ENCODE peak calls at places on chromosomes 6 and 20, in six cellular contexts. L is adipocyte, V is HCT116, R is esophagus squamous epithelium, F is colonic mucosa, X is right cardiac atrium. W is an unnamed sample. For H3K9me3 and H3K27me3, the result is how much of the 10 kb centered on the place peaks cover.

GRCh38 chr6:72411872-72412708 is 209.8 kb upstream of the KCNQ5 start:
- DNase-seq in X (peak), R (no peak), L (peak), F (peak), V (peak), W (peak)

GRCh38 chr6:156250593-156250992 is 526.6 kb upstream of the ARID1B start:
- DNase-seq in F (no peak), V (no peak), L (no peak), R (no peak), X (no peak), W (no peak)

GRCh38 chr6:1381397-1382330 is 7.7 kb upstream of the FOXF2 start:
- DNase-seq in F (peak), X (peak), L (peak), V (no peak), R (no peak), W (peak)

GRCh38 chr6:152201134-152201533 is 393.7 kb downstream of the ESR1 start:
- DNase-seq in R (no peak), F (no peak), V (no peak), L (no peak), X (no peak), W (no peak)

GRCh38 chr6:97195117-97195516 is 87.9 kb downstream of the MMS22L start:
- DNase-seq in L (no peak), X (no peak), V (no peak), F (no peak), R (no peak), W (peak)

GRCh38 chr6:166760288-166760687 is 133.2 kb upstream of the RPS6KA2 start:
- DNase-seq in R (no peak), F (no peak), V (no peak), X (no peak), L (no peak), W (no peak)

GRCh38 chr6:112773217-112773616 is 426.1 kb downstream of the RFPL4B start:
- DNase-seq in L (no peak), R (no peak), F (no peak), V (no peak), X (no peak), W (no peak)

GRCh38 chr6:48736486-48737206 is 625.6 kb upstream of the PTCHD4 start:
- DNase-seq in R (no peak), V (no peak), X (no peak), L (peak), F (no peak), W (no peak)

GRCh38 chr6:109799664-109800063 is 108.6 kb downstream of the FIG4 start:
- DNase-seq in V (no peak), X (no peak), F (no peak), R (no peak), L (no peak), W (no peak)

GRCh38 chr20:15931897-15932296 is 641.4 kb downstream of the KIF16B start:
- DNase-seq in F (no peak), V (no peak), R (no peak), X (no peak), L (no peak), W (no peak)

GRCh38 chr20:15940127-15940526 is 633.1 kb downstream of the KIF16B start:
- DNase-seq in V (no peak), X (no peak), R (no peak), L (no peak), F (no peak), W (no peak)

GRCh38 chr20:15938847-15939246 is 634.4 kb downstream of the KIF16B start:
- DNase-seq in V (no peak), X (no peak), L (no peak), F (no peak), R (no peak), W (no peak)

GRCh38 chr20:15942130-15942529 is 631.1 kb downstream of the KIF16B start:
- DNase-seq in F (no peak), V (no peak), L (peak), X (no peak), R (no peak), W (no peak)

GRCh38 chr20:15937179-15937578 is 636.1 kb downstream of the KIF16B start:
- DNase-seq in X (no peak), F (no peak), R (no peak), V (no peak), L (no peak), W (no peak)
- H3K9me3 ChIP-seq in X (under half), F (under half), R (under half), V (under half), L (under half), W (under half)

DNA sequence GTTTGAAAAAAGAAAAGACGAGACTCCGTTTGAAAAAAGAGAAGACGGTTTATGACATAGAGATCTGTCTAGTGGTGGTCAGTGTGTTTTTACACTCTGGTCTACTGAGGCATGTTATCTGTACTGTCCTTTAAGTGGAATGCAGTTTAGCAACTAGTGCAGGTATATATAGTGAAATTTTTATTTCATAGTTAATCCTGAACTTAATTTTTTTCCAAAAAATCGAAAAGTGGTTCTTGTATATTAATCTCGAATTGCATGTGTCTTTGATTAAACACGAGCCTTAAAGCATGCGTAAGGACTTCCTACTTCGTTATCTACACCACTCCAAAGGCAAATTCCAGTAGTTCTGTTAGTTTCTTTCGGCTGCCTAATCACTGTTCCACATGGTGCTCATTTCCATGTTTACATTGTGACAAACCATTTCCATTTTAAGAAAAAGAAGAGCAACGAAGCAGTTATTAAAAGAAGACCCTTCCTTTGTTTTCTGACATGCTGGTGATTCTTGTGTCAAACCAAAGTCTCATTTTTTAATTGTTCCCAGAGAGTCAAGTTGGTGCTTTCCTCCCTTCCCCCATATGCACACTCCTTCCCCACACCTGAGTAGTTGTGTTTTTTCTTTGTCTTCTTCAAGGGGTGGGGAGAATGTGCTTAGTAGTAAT is 2.3 kb downstream of the SNX9 start:
- DNase-seq in R (no peak), V (no peak), F (no peak), L (peak), X (no peak), W (no peak)
- H3K4me3 ChIP-seq in R (peak), V (peak), F (no peak), L (peak), X (no peak), W (no peak)

GRCh38 chr20:46423342-46423741 is 16.9 kb upstream of the ELMO2 start:
- DNase-seq in F (no peak), X (no peak), L (no peak), V (no peak), R (no peak), W (no peak)
- H3K27me3 ChIP-seq in F (under half), X (under half), L (under half), V (half or more), R (under half), W (half or more)

DNA sequence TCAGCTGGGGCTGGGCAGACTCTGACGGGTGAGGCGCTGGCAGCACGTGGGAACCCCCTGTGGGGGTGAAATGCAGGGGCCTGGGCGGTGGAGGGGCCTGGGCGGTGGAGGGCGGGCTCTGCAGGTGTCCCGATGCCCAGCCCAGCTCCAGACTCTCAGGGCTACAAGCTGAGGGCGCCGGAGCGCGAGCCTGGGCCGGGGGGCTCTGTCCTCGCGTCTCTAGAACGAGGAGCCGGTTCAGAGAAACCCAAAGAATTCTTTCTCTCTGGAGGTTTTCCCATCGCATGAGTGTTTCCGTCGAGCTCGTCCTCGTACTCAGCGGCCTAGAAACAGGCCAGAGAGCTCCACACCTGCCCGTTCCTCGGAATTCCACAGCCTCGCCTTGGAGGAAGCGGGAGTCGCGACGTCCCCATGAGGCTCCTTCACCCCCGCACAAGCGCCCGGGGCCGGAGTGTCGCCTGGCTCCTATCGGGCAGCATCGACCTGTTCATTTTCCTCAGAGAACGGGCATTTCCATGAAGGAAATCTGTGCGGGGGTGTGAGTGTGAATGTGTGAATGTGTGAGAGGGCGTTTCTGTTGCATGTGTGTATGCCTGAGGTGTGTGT is 76.9 kb downstream of the SMOC2 start:
- DNase-seq in R (no peak), L (no peak), V (no peak), F (no peak), X (no peak), W (no peak)
- H3K9me3 ChIP-seq in R (under half), L (under half), V (under half), F (under half), X (under half), W (under half)

DNA sequence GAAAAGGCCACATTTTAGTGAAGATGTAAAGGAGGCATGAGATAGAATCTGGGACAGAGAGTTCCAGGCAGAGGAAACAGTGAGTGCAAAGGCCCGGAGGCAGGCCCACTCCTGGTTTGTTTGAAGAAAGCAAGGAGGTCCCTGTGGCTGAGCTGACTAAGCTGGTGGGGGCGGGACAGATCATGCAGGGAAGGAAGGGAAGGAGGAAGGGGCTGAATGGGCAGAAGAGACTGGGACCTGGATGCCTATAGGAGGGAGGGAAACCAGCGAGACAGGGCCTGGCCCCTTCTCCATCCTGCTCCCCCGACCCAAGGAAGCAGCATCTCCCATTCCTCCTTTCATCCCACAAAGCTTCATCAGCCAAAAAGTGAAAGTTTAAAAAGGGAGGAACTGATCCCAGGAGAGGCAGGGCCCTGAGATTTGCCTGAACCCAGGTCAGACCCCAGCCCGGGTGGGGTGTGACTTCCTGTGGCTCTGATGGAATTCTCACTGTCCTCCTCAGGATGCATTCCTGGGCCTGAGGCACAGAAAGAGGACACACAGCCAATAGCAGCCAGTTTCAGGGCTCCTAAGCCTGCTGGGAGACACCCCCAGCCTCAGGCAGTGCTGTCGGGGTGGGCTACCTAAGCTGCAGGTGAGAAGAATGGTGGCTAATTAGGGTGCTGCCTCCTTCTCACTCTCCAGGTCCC is 54.2 kb upstream of the SIRPA start:
- DNase-seq in F (no peak), R (no peak), L (no peak), X (no peak), V (no peak), W (no peak)
- H3K4me3 ChIP-seq in F (no peak), R (no peak), L (no peak), X (no peak), V (no peak), W (no peak)

GRCh38 chr6:36323062-36323461 is 13.6 kb downstream of the BNIP5 start:
- DNase-seq in V (no peak), L (no peak), X (no peak), F (no peak), R (no peak), W (peak)

GRCh38 chr6:36324715-36325114 is 12.0 kb downstream of the BNIP5 start:
- DNase-seq in X (no peak), F (no peak), L (no peak), V (no peak), R (no peak), W (no peak)

GRCh38 chr6:36320475-36320874 is 16.2 kb downstream of the BNIP5 start:
- DNase-seq in X (no peak), V (no peak), L (no peak), R (no peak), F (peak), W (no peak)

GRCh38 chr6:36324191-36324590 is 12.5 kb downstream of the BNIP5 start:
- DNase-seq in X (no peak), R (no peak), V (no peak), L (no peak), F (no peak), W (no peak)

GRCh38 chr6:36322591-36322990 is 14.1 kb downstream of the BNIP5 start:
- DNase-seq in L (no peak), F (no peak), X (no peak), R (no peak), V (no peak), W (no peak)
- H3K27me3 ChIP-seq in L (under half), F (under half), X (under half), R (under half), V (under half), W (under half)

DNA sequence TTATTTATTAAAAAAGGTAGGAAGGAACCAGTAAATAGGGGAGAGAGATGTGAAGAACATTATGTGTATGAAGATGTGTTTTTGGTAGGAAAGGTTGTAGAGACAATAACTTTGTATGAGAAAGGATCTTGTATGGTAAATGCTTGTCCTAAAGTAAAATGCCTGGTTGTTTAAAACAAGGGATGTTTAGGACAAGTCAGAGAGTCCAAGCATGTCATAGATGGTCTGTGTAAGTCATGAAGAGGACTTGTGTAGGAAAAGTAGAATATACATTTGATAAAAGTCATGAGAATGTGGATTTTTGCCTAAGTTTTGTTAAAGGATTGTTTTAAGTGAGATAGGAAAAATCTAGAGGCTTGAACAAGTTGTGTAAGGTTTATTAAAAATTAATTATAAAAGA is 325.1 kb downstream of the CDH26 start:
- DNase-seq in F (no peak), R (no peak), X (no peak), V (no peak), L (no peak), W (no peak)
- H3K9me3 ChIP-seq in F (under half), R (under half), X (under half), V (under half), L (under half), W (under half)

DNA sequence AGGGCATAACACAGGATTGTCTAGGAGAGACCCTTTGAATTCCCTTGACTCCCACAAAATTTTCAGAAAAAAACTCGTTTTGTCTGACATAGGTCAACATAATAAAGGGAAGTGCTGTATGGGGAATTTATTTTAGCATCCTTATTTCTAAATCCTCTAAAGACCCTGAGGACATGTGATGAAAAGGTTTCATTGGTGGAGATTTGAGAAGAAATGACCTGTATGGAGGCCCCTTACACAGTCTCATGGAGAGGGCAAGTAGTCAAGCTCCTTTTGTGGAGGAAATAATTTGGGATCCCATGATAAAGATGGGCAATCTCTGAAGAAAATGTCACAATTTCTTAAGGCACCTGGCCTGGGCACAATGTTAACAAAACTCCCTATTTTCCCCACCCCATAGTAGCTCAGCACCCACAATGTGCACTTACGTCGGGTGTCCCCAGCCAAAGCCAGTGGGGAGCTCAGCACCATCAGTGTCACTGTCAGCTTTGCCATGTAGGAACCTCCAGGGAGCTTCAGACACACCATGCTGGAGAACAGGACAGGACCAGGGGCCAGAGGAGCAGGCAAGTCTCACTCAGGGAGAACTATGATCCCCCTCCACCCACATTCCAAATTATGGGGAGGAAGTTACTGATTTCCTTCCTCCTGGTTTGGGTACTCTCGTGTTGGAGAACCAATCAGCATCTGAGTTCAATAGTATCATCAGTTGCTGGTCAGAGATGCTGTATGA is at the start of gene HLA-DRB5:
- DNase-seq in R (no peak), L (no peak), F (no peak), V (peak), X (peak), W (no peak)
- H3K4me3 ChIP-seq in R (no peak), L (peak), F (no peak), V (no peak), X (no peak), W (no peak)

GRCh38 chr6:34148864-34149810 is 3.2 kb upstream of the GRM4 start:
- DNase-seq in F (no peak), L (no peak), X (no peak), V (no peak), R (no peak), W (no peak)

GRCh38 chr6:34147906-34148701 is 2.2 kb upstream of the GRM4 start:
- DNase-seq in V (no peak), R (no peak), F (no peak), L (no peak), X (no peak), W (no peak)

GRCh38 chr6:34150766-34151165 is 4.9 kb upstream of the GRM4 start:
- DNase-seq in R (no peak), F (no peak), V (no peak), X (no peak), L (no peak), W (no peak)

GRCh38 chr6:34151321-34152041 is 5.6 kb upstream of the GRM4 start:
- DNase-seq in R (no peak), F (no peak), V (no peak), L (no peak), X (no peak), W (no peak)

GRCh38 chr6:34149831-34150400 is 4.0 kb upstream of the GRM4 start:
- DNase-seq in L (no peak), R (no peak), F (no peak), X (no peak), V (no peak), W (no peak)
- H3K27me3 ChIP-seq in L (half or more), R (under half), F (under half), X (under half), V (under half), W (under half)

W was measured in BE2C.